ENCODE peak calls at places on chromosomes 2 and 18, in five cellular contexts. One of them, this sample, is unnamed.

GRCh38 chr2:42568431-42569115 is at the start of gene MTA3:
- DNase-seq in NT2/D1: peak
- DNase-seq in HepG2: peak
- DNase-seq in HEK293T: peak
- DNase-seq in GM12878: no peak
- DNase-seq in this sample: peak

GRCh38 chr2:18988557-18989232 is 369.7 kb downstream of the OSR1 start:
- DNase-seq in HepG2: no peak
- DNase-seq in NT2/D1: peak
- DNase-seq in HEK293T: no peak
- DNase-seq in GM12878: no peak
- DNase-seq in this sample: no peak

GRCh38 chr2:151609705-151610104 is 124.6 kb downstream of the NEB start:
- DNase-seq in NT2/D1: no peak
- DNase-seq in HEK293T: no peak
- DNase-seq in HepG2: no peak
- DNase-seq in GM12878: no peak
- DNase-seq in this sample: no peak

GRCh38 chr2:174681099-174681982 is 82.9 kb downstream of the CHRNA1 start:
- DNase-seq in NT2/D1: no peak
- DNase-seq in HepG2: peak
- DNase-seq in GM12878: no peak
- DNase-seq in HEK293T: peak
- DNase-seq in this sample: no peak

GRCh38 chr18:69161383-69162028 is 239.2 kb upstream of the DOK6 start:
- DNase-seq in HEK293T: peak
- DNase-seq in NT2/D1: no peak
- DNase-seq in HepG2: peak
- DNase-seq in GM12878: no peak
- DNase-seq in this sample: no peak

GRCh38 chr2:157220502-157220901 is 37.0 kb upstream of the GALNT5 start:
- DNase-seq in GM12878: no peak
- DNase-seq in HepG2: no peak
- DNase-seq in HEK293T: no peak
- DNase-seq in NT2/D1: no peak
- DNase-seq in this sample: no peak

GRCh38 chr18:57299931-57300330 is 52.4 kb upstream of the ST8SIA3 start:
- DNase-seq in HEK293T: no peak
- DNase-seq in GM12878: no peak
- DNase-seq in HepG2: no peak
- DNase-seq in NT2/D1: no peak
- DNase-seq in this sample: no peak

GRCh38 chr2:197159681-197160211 is 150.8 kb downstream of the ANKRD44 start:
- DNase-seq in GM12878: no peak
- DNase-seq in HEK293T: no peak
- DNase-seq in HepG2: peak
- DNase-seq in NT2/D1: no peak
- DNase-seq in this sample: no peak

GRCh38 chr2:109335586-109336266 is 206.7 kb downstream of the SH3RF3 start:
- DNase-seq in HEK293T: no peak
- DNase-seq in GM12878: no peak
- DNase-seq in NT2/D1: no peak
- DNase-seq in HepG2: no peak
- DNase-seq in this sample: no peak

GRCh38 chr18:74682141-74682997 is 84.7 kb downstream of the ZNF407 start:
- DNase-seq in HEK293T: no peak
- DNase-seq in HepG2: no peak
- DNase-seq in NT2/D1: no peak
- DNase-seq in GM12878: no peak
- DNase-seq in this sample: no peak

GRCh38 chr18:48949606-48950535 is 894 bp downstream of the SMAD7 start:
- DNase-seq in HepG2: no peak
- DNase-seq in GM12878: no peak
- DNase-seq in HEK293T: no peak
- DNase-seq in NT2/D1: no peak
- DNase-seq in this sample: no peak

GRCh38 chr2:9844581-9844980 is 1.3 kb downstream of the TAF1B start:
- DNase-seq in HEK293T: no peak
- DNase-seq in HepG2: no peak
- DNase-seq in GM12878: peak
- DNase-seq in NT2/D1: no peak
- DNase-seq in this sample: no peak

GRCh38 chr2:226310081-226310625 is 489.5 kb downstream of the IRS1 start:
- DNase-seq in HepG2: no peak
- DNase-seq in NT2/D1: no peak
- DNase-seq in HEK293T: no peak
- DNase-seq in GM12878: no peak
- DNase-seq in this sample: no peak

GRCh38 chr18:62739911-62740310 is 24.6 kb downstream of the PHLPP1 start:
- DNase-seq in HEK293T: peak
- DNase-seq in HepG2: no peak
- DNase-seq in NT2/D1: no peak
- DNase-seq in GM12878: no peak
- DNase-seq in this sample: no peak

GRCh38 chr2:29782531-29782930 is 138.9 kb downstream of the ALK start:
- DNase-seq in HepG2: no peak
- DNase-seq in NT2/D1: no peak
- DNase-seq in HEK293T: no peak
- DNase-seq in GM12878: no peak
- DNase-seq in this sample: no peak

GRCh38 chr2:30628341-30628740 is 178.9 kb downstream of the CAPN13 start:
- DNase-seq in HEK293T: no peak
- DNase-seq in GM12878: no peak
- DNase-seq in HepG2: no peak
- DNase-seq in NT2/D1: no peak
- DNase-seq in this sample: no peak

GRCh38 chr2:230931556-230932231 is 6.7 kb upstream of the GPR55 start:
- DNase-seq in GM12878: no peak
- DNase-seq in NT2/D1: no peak
- DNase-seq in HEK293T: no peak
- DNase-seq in HepG2: no peak
- DNase-seq in this sample: no peak

GRCh38 chr2:219707496-219708285 is 80.3 kb downstream of the SLC4A3 start:
- DNase-seq in HEK293T: no peak
- DNase-seq in NT2/D1: no peak
- DNase-seq in HepG2: no peak
- DNase-seq in GM12878: no peak
- DNase-seq in this sample: no peak

GRCh38 chr2:159906315-159906714 is 108.3 kb upstream of the CD302 start:
- DNase-seq in NT2/D1: no peak
- DNase-seq in GM12878: no peak
- DNase-seq in HEK293T: no peak
- DNase-seq in HepG2: peak
- DNase-seq in this sample: no peak

GRCh38 chr2:69260666-69261065 is 126.4 kb downstream of the GFPT1 start:
- DNase-seq in HepG2: no peak
- DNase-seq in GM12878: no peak
- DNase-seq in HEK293T: no peak
- DNase-seq in NT2/D1: no peak
- DNase-seq in this sample: no peak

GRCh38 chr2:101150306-101151140 is 659 bp downstream of the TBC1D8 start:
- DNase-seq in NT2/D1: no peak
- DNase-seq in HEK293T: peak
- DNase-seq in GM12878: no peak
- DNase-seq in HepG2: no peak
- DNase-seq in this sample: no peak

GRCh38 chr2:65367517-65367916 is 64.9 kb downstream of the SPRED2 start:
- DNase-seq in NT2/D1: no peak
- DNase-seq in HEK293T: no peak
- DNase-seq in HepG2: no peak
- DNase-seq in GM12878: no peak
- DNase-seq in this sample: no peak

GRCh38 chr2:82993631-82994030 is 1465.4 kb downstream of the SUCLG1 start:
- DNase-seq in HepG2: no peak
- DNase-seq in GM12878: no peak
- DNase-seq in NT2/D1: peak
- DNase-seq in HEK293T: no peak
- DNase-seq in this sample: no peak

GRCh38 chr2:184369307-184369706 is 229.0 kb upstream of the ZNF804A start:
- DNase-seq in HEK293T: no peak
- DNase-seq in HepG2: peak
- DNase-seq in GM12878: no peak
- DNase-seq in NT2/D1: no peak
- DNase-seq in this sample: no peak

GRCh38 chr2:160226367-160226766 is 26.3 kb upstream of the ITGB6 start:
- DNase-seq in NT2/D1: no peak
- DNase-seq in GM12878: no peak
- DNase-seq in HEK293T: no peak
- DNase-seq in HepG2: no peak
- DNase-seq in this sample: no peak

GRCh38 chr18:28067346-28067745 is 109.6 kb downstream of the CDH2 start:
- DNase-seq in GM12878: no peak
- DNase-seq in HEK293T: no peak
- DNase-seq in HepG2: no peak
- DNase-seq in NT2/D1: no peak
- DNase-seq in this sample: no peak

GRCh38 chr18:7946724-7947377 is 379.7 kb downstream of the PTPRM start:
- DNase-seq in GM12878: no peak
- DNase-seq in HepG2: no peak
- DNase-seq in NT2/D1: no peak
- DNase-seq in HEK293T: no peak
- DNase-seq in this sample: no peak

DNA sequence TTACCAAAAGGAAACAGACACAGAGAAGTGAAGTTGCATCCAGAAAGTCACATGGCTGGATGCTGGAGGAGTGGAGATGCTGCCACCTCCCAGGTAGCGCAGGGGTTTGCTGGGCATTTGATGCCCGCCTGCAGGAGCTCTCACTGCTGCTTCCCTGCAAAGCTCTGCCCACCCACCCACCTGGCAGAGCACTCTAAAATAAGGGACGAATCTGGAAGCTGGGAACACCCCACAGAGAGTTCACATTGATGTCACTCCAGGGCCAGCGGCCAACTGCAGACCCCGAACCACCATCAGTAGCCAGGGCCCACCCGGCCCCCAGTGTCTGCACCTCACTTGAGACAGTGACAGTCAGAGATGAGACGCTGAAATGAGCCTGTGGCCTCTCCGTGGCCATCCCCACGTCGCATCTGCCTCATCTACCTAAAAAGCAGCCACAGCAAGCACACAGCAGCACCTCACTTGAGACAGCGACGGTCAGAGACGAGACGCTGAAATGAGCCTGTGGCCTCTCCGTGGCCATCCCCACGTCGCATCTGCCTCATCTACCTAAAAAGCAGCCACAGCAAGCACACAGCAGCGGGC is 27.4 kb downstream of the SNORC start:
- DNase-seq in NT2/D1: no peak
- DNase-seq in HepG2: no peak
- DNase-seq in HEK293T: no peak
- DNase-seq in GM12878: no peak
- DNase-seq in this sample: no peak
- TF ChIP-seq SUZ12 in NT2/D1: no peak
- TF ChIP-seq SUZ12 in HepG2: no peak
- TF ChIP-seq SUZ12 in HEK293T: no peak
- TF ChIP-seq SUZ12 in GM12878: no peak
- TF ChIP-seq SUZ12 in this sample: no peak

GRCh38 chr2:3518496-3519254 is 656 bp downstream of the ADI1 start:
- DNase-seq in HepG2: peak
- DNase-seq in GM12878: peak
- DNase-seq in NT2/D1: peak
- DNase-seq in HEK293T: peak
- DNase-seq in this sample: peak

GRCh38 chr2:3520591-3520990 is 1.3 kb upstream of the ADI1 start:
- DNase-seq in NT2/D1: no peak
- DNase-seq in HepG2: no peak
- DNase-seq in HEK293T: no peak
- DNase-seq in GM12878: no peak
- DNase-seq in this sample: no peak

GRCh38 chr2:3519255-3520190 is at the start of gene ADI1:
- DNase-seq in NT2/D1: peak
- DNase-seq in HepG2: peak
- DNase-seq in GM12878: peak
- DNase-seq in HEK293T: peak
- DNase-seq in this sample: peak

GRCh38 chr2:3516831-3517230 is 2.5 kb downstream of the ADI1 start:
- DNase-seq in NT2/D1: no peak
- DNase-seq in HEK293T: no peak
- DNase-seq in HepG2: no peak
- DNase-seq in GM12878: no peak
- DNase-seq in this sample: no peak

DNA sequence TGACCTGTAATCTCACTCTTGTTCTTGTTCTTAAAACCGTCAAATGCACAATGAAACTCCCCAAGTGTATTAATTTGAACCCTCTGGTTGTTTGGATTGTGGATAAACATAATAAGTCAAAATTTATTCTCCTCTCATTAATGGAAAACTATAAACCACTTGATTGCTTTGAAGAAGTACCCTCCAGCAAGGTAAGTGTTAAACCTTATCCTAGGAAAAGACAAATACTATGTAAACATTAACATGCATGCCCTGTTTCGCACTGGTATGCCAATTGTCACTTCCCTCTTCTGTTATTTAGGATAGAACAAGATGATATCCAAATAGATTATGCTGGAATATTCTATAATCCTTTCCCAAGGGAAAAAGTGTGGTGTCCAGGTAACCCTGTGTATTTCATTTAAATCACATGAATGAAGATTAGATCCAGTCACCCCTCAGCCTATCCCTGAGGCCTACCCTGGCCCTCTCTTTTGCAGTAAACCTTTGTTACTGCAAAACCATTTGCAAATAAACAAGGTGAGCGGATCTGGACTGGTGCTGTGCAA is 1.3 kb downstream of the ADI1 start:
- DNase-seq in NT2/D1: no peak
- DNase-seq in HepG2: peak
- DNase-seq in HEK293T: no peak
- DNase-seq in GM12878: no peak
- DNase-seq in this sample: no peak
- TF ChIP-seq SUZ12 in NT2/D1: no peak
- TF ChIP-seq SUZ12 in HepG2: no peak
- TF ChIP-seq SUZ12 in HEK293T: no peak
- TF ChIP-seq SUZ12 in GM12878: no peak
- TF ChIP-seq SUZ12 in this sample: no peak

GRCh38 chr2:20184067-20184938 is 40.6 kb downstream of the SDC1 start:
- DNase-seq in GM12878: no peak
- DNase-seq in HepG2: peak
- DNase-seq in NT2/D1: no peak
- DNase-seq in HEK293T: no peak
- DNase-seq in this sample: no peak
- TF ChIP-seq SUZ12 in GM12878: no peak
- TF ChIP-seq SUZ12 in HepG2: no peak
- TF ChIP-seq SUZ12 in NT2/D1: no peak
- TF ChIP-seq SUZ12 in HEK293T: no peak
- TF ChIP-seq SUZ12 in this sample: no peak

DNA sequence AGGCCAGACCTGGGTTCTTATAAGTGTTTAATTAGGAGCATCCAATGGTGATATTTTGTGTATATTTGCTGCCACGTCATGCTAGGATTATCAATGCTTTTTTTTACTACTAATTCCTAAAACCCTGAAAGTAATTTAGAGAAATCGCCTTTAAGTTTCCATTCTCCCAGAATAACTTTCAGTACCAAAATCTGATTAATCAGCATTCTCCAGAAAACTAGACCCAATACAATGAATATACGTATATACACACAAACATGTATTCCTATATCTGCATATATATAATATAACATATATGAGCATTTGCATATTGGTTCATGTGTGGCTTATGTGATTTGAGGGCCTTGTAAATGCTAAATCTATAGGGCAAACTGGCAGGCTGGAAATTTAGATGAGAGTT is 66.1 kb upstream of the RGPD4 start:
- DNase-seq in NT2/D1: no peak
- DNase-seq in HEK293T: no peak
- DNase-seq in GM12878: no peak
- DNase-seq in HepG2: no peak
- DNase-seq in this sample: no peak
- TF ChIP-seq SUZ12 in NT2/D1: no peak
- TF ChIP-seq SUZ12 in HEK293T: no peak
- TF ChIP-seq SUZ12 in GM12878: no peak
- TF ChIP-seq SUZ12 in HepG2: no peak
- TF ChIP-seq SUZ12 in this sample: no peak

GRCh38 chr2:200728630-200729029 is 83.1 kb upstream of the BZW1 start:
- DNase-seq in HepG2: no peak
- DNase-seq in GM12878: no peak
- DNase-seq in NT2/D1: no peak
- DNase-seq in HEK293T: no peak
- DNase-seq in this sample: no peak
- TF ChIP-seq SUZ12 in HepG2: no peak
- TF ChIP-seq SUZ12 in GM12878: no peak
- TF ChIP-seq SUZ12 in NT2/D1: no peak
- TF ChIP-seq SUZ12 in HEK293T: no peak
- TF ChIP-seq SUZ12 in this sample: no peak

This sample was measured in H1.